ENCODE peak calls at places on chromosomes 4 and X, in four cellular contexts. R, Z, A and N are unnamed samples.

GRCh38 chrX:35115205-35115604 is 172.6 kb downstream of the FAM47B start:
- DNase-seq in Z (peak; percentile 91), A (no peak), R (peak; percentile 20), N (no peak)

GRCh38 chrX:118530537-118530936 is 34.9 kb downstream of the DOCK11 start:
- DNase-seq in Z (peak; percentile 48), R (no peak), A (no peak), N (no peak)

GRCh38 chrX:73944582-73944947 is 359.4 kb upstream of the ZCCHC13 start:
- DNase-seq in Z (peak; percentile 6), A (no peak), R (peak; percentile 38), N (no peak)

GRCh38 chrX:65601126-65601525 is 66.3 kb upstream of the MSN start:
- DNase-seq in A (no peak), Z (no peak), R (no peak), N (no peak)

GRCh38 chrX:131728295-131729145 is 184.6 kb downstream of the OR13H1 start:
- DNase-seq in A (no peak), Z (peak; percentile 86), R (no peak), N (no peak)

GRCh38 chr4:97153042-97153441 is 990.2 kb downstream of the STPG2 start:
- DNase-seq in R (peak; percentile 36), Z (no peak), A (no peak), N (no peak)

GRCh38 chrX:125651426-125651825 is 331.8 kb downstream of the TEX13C start:
- DNase-seq in Z (no peak), A (no peak), R (no peak), N (no peak)

GRCh38 chr4:53015681-53016080 is 153.6 kb downstream of the RASL11B start:
- DNase-seq in R (peak; percentile 81), A (no peak), Z (peak; percentile 81), N (no peak)

GRCh38 chrX:21963736-21964135 is 23.2 kb downstream of the SMS start:
- DNase-seq in Z (peak; percentile 44), R (no peak), A (no peak), N (no peak)

GRCh38 chrX:19174401-19175025 is 52.2 kb upstream of the ADGRG2 start:
- DNase-seq in Z (peak; percentile 48), R (peak; percentile 2), A (no peak), N (no peak)

GRCh38 chrX:48815266-48815665 is 11.0 kb upstream of the ERAS start:
- DNase-seq in Z (no peak), R (no peak), A (no peak), N (no peak)

GRCh38 chr4:123488916-123489315 is 92.3 kb downstream of the SPRY1 start:
- DNase-seq in Z (peak; percentile 86), A (peak; percentile 15), R (no peak), N (peak; percentile 48)

GRCh38 chrX:115584715-115585114 is 23.7 kb downstream of the PLS3 start:
- DNase-seq in Z (peak; percentile 64), R (peak; percentile 61), A (no peak), N (no peak)

GRCh38 chrX:96909291-96909690 is 25.6 kb downstream of the RPA4 start:
- DNase-seq in R (peak; percentile 64), A (no peak), Z (peak; percentile 58), N (no peak)

GRCh38 chr4:89614155-89614554 is 222.8 kb downstream of the SNCA start:
- DNase-seq in R (no peak), A (no peak), Z (no peak), N (no peak)

GRCh38 chr4:152434011-152434410 is 101.9 kb downstream of the FBXW7 start:
- DNase-seq in Z (no peak), A (no peak), R (no peak), N (no peak)

GRCh38 chr4:186020106-186020792 is 48.7 kb upstream of the TLR3 start:
- DNase-seq in R (no peak), A (no peak), Z (no peak), N (no peak)

GRCh38 chr4:186018756-186019155 is 50.2 kb upstream of the TLR3 start:
- DNase-seq in Z (no peak), A (no peak), R (no peak), N (no peak)

GRCh38 chr4:186018261-186018660 is 50.7 kb upstream of the TLR3 start:
- DNase-seq in A (no peak), Z (no peak), R (no peak), N (no peak)

GRCh38 chr4:186017801-186018200 is 51.2 kb upstream of the TLR3 start:
- DNase-seq in Z (no peak), R (no peak), A (no peak), N (no peak)

DNA sequence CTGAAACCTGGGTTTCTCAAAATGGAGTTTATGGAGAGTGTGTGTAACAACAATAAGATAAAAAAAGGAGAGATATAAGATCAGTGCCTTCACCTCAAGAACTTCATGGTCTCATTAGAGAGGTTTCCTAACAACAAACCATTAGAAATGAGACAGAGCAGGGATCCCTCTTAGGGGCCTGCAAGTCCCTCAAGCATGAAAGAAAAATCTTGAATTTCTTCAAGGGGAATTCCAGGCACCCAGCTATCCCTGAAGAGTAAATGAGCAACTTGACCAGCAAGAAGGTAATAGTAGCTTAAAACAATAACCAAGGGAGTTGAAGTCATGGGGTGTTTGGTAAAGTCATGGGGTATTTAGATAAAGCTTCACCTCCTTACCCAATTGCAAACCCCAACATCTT is 49.7 kb upstream of the TLR3 start:
- DNase-seq in R (no peak), A (no peak), Z (no peak), N (no peak)
- H3K9me1 ChIP-seq in R (no peaks in the 10 kb centered on the region), A (no peaks in the 10 kb centered on the region), Z (no peaks in the 10 kb centered on the region), N (no peaks in the 10 kb centered on the region)

GRCh38 chr4:153530284-153530995 is 64.3 kb downstream of the TMEM131L start:
- DNase-seq in A (no peak), R (peak; percentile 74), Z (no peak), N (no peak)
- H3K36me3 ChIP-seq in A (peaks cover 3% of the 10 kb centered on the region), R (no peaks in the 10 kb centered on the region), Z (no peaks in the 10 kb centered on the region), N (peaks cover 1% of the 10 kb centered on the region)

DNA sequence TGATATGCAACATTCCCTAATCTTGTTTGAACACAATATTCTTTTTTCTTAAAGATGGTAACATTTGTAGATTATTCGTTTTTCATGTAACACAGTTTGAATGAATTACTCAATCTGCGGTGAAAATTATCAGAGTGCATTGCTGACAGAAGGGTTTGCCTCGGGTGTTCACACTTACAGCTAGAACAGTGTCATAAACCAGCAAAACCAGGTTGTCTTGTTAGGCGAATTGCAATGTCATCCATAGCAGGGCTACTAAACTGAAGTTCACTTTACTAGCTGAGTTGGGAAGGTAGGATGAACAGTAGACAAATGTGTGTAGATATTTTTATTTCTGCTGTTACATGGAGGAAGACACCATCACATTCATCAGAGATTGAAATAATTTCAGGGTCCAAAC is 98.9 kb downstream of the SLC39A8 start:
- DNase-seq in A (no peak), R (no peak), Z (no peak), N (no peak)
- H3K9me1 ChIP-seq in A (no peaks in the 10 kb centered on the region), R (no peaks in the 10 kb centered on the region), Z (no peaks in the 10 kb centered on the region), N (no peaks in the 10 kb centered on the region)

GRCh38 chrX:71292669-71293379 is 8.7 kb upstream of the ITGB1BP2 start:
- DNase-seq in Z (peak; percentile 72), R (no peak), A (no peak), N (no peak)

GRCh38 chrX:71285929-71286328 is 2.5 kb downstream of the NONO start:
- DNase-seq in Z (no peak), A (no peak), R (no peak), N (no peak)

GRCh38 chrX:71296806-71297205 is 4.7 kb upstream of the ITGB1BP2 start:
- DNase-seq in A (no peak), Z (no peak), R (no peak), N (no peak)

GRCh38 chrX:71291381-71291780 is 7.9 kb downstream of the NONO start:
- DNase-seq in Z (peak; percentile 35), R (no peak), A (no peak), N (no peak)
- H3K36me3 ChIP-seq in Z (peaks cover 43% of the 10 kb centered on the region), R (peaks cover 9% of the 10 kb centered on the region), A (peaks cover 85% of the 10 kb centered on the region), N (peaks cover 7% of the 10 kb centered on the region)